ENCODE peak calls at places on chromosomes 13 and 19, in five cellular contexts. G is HFFc6, L is neural crest cell, S is transverse colon, P is coronary artery. D is an unnamed sample.

GRCh38 chr19:58330458-58330857 is 3.7 kb downstream of the ZSCAN22 start:
- DNase-seq in G (peak; percentile 60), L (no peak), S (no peak), P (no peak), D (no peak)

GRCh38 chr19:1933942-1934341 is 7.0 kb upstream of the CSNK1G2 start:
- DNase-seq in G (no peak), L (no peak), S (no peak), P (no peak), D (no peak)

GRCh38 chr13:110387451-110388140 is 80.5 kb downstream of the COL4A2 start:
- DNase-seq in G (no peak), L (no peak), S (peak; percentile 36), P (peak; percentile 89), D (no peak)

GRCh38 chr19:46196410-46197124 is 33.0 kb upstream of the IGFL1 start:
- DNase-seq in G (no peak), L (no peak), S (no peak), P (no peak), D (no peak)

GRCh38 chr19:30107351-30107750 is 165.3 kb downstream of the URI1 start:
- DNase-seq in G (no peak), L (no peak), S (no peak), P (no peak), D (no peak)

GRCh38 chr19:33904681-33905080 is 108.0 kb downstream of the KCTD15 start:
- DNase-seq in G (no peak), L (no peak), S (no peak), P (no peak), D (no peak)

GRCh38 chr13:81487151-81487550 is 1146.2 kb upstream of the SPRY2 start:
- DNase-seq in G (no peak), L (peak; percentile 12), S (no peak), P (no peak), D (peak; percentile 31)

GRCh38 chr13:71017607-71018006 is 849.4 kb downstream of the DACH1 start:
- DNase-seq in G (no peak), L (no peak), S (no peak), P (no peak), D (no peak)

GRCh38 chr13:100397627-100398026 is 191.0 kb downstream of the GGACT start:
- DNase-seq in G (no peak), L (no peak), S (no peak), P (no peak), D (no peak)

GRCh38 chr19:39318690-39319089 is 2.0 kb downstream of the LRFN1 start:
- DNase-seq in G (no peak), L (no peak), S (no peak), P (no peak), D (no peak)

GRCh38 chr19:2120821-2121220 is 24.1 kb downstream of the IZUMO4 start:
- DNase-seq in G (no peak), L (no peak), S (no peak), P (no peak), D (no peak)

GRCh38 chr19:32124585-32124984 is 220.8 kb upstream of the ZNF507 start:
- DNase-seq in G (no peak), L (no peak), S (no peak), P (no peak), D (no peak)

GRCh38 chr19:30307191-30307974 is 64.8 kb upstream of the ZNF536 start:
- DNase-seq in G (no peak), L (no peak), S (no peak), P (peak; percentile 3), D (no peak)

GRCh38 chr13:112814905-112815585 is 125.2 kb downstream of the ATP11A start:
- DNase-seq in G (peak; percentile 68), L (no peak), S (no peak), P (no peak), D (no peak)

GRCh38 chr13:64556391-64556790 is 2673.7 kb downstream of the PCDH9 start:
- DNase-seq in G (peak; percentile 29), L (no peak), S (no peak), P (no peak), D (no peak)

GRCh38 chr19:40284501-40285352 is at the start of gene AKT2:
- DNase-seq in G (no peak), L (peak; percentile 81), S (no peak), P (no peak), D (no peak)

GRCh38 chr13:103246581-103247200 is 180.5 kb upstream of the SLC10A2 start:
- DNase-seq in G (no peak), L (no peak), S (no peak), P (no peak), D (no peak)

GRCh38 chr13:29578300-29579048 is 17.0 kb downstream of the SLC7A1 start:
- DNase-seq in G (no peak), L (no peak), S (no peak), P (no peak), D (no peak)

GRCh38 chr13:97719759-97720158 is 233.7 kb upstream of the IPO5 start:
- DNase-seq in G (no peak), L (no peak), S (no peak), P (no peak), D (no peak)

GRCh38 chr13:32791545-32792172 is 205.4 kb downstream of the PDS5B start:
- DNase-seq in G (no peak), L (no peak), S (no peak), P (no peak), D (no peak)

GRCh38 chr13:39876258-39876657 is 220.8 kb downstream of the COG6 start:
- DNase-seq in G (peak; percentile 84), L (no peak), S (no peak), P (no peak), D (no peak)

GRCh38 chr13:50116430-50116973 is 101.3 kb downstream of the KCNRG start:
- DNase-seq in G (no peak), L (no peak), S (no peak), P (no peak), D (no peak)

GRCh38 chr19:4327252-4327876 is 11.3 kb downstream of the STAP2 start:
- DNase-seq in G (no peak), L (peak; percentile 61), S (peak; percentile 83), P (peak; percentile 83), D (peak; percentile 46)

GRCh38 chr13:59587971-59588716 is 575.6 kb downstream of the DIAPH3 start:
- DNase-seq in G (no peak), L (no peak), S (no peak), P (no peak), D (peak; percentile 97)

GRCh38 chr19:15288146-15288963 is 44.0 kb downstream of the BRD4 start:
- DNase-seq in G (peak; percentile 26), L (peak; percentile 47), S (no peak), P (no peak), D (no peak)

GRCh38 chr19:5144545-5145179 is 175.7 kb downstream of the KDM4B start:
- DNase-seq in G (no peak), L (no peak), S (no peak), P (no peak), D (no peak)

GRCh38 chr13:95098916-95099315 is 202.3 kb downstream of the ABCC4 start:
- DNase-seq in G (no peak), L (no peak), S (no peak), P (no peak), D (no peak)

GRCh38 chr19:49809155-49809986 is 3.7 kb downstream of the FUZ start:
- DNase-seq in G (no peak), L (peak; percentile 47), S (peak; percentile 66), P (peak; percentile 87), D (no peak)

GRCh38 chr13:64758520-64758919 is 2471.6 kb downstream of the PCDH9 start:
- DNase-seq in G (no peak), L (no peak), S (no peak), P (no peak), D (peak; percentile 63)

GRCh38 chr19:43589680-43590079 is 6.3 kb downstream of the IRGQ start:
- DNase-seq in G (no peak), L (no peak), S (no peak), P (no peak), D (no peak)

GRCh38 chr13:102658678-102659077 is 36.2 kb downstream of the METTL21C start:
- DNase-seq in G (no peak), L (no peak), S (no peak), P (no peak), D (no peak)

GRCh38 chr13:43751624-43752023 is 35.1 kb downstream of the ENOX1 start:
- DNase-seq in G (no peak), L (no peak), S (no peak), P (no peak), D (no peak)

GRCh38 chr19:47786566-47786965 is 8.1 kb downstream of the SELENOW start:
- DNase-seq in G (no peak), L (no peak), S (no peak), P (no peak), D (no peak)

GRCh38 chr13:90830782-90831181 is 516.7 kb upstream of the MIR17HG start:
- DNase-seq in G (no peak), L (no peak), S (no peak), P (no peak), D (no peak)

GRCh38 chr13:99979453-99980200 is 2.0 kb upstream of the ZIC2 start:
- DNase-seq in G (no peak), L (no peak), S (no peak), P (no peak), D (no peak)

GRCh38 chr13:114004416-114005205 is 30.7 kb upstream of the C13orf46 start:
- DNase-seq in G (no peak), L (no peak), S (no peak), P (no peak), D (no peak)

GRCh38 chr13:32587774-32588165 is 1.5 kb downstream of the PDS5B start:
- DNase-seq in G (no peak), L (no peak), S (no peak), P (no peak), D (no peak)

GRCh38 chr13:25067054-25067453 is 28.9 kb upstream of the PABPC3 start:
- DNase-seq in G (no peak), L (no peak), S (no peak), P (no peak), D (peak; percentile 78)

GRCh38 chr19:41264581-41265375 is 606 bp downstream of the HNRNPUL1 start:
- DNase-seq in G (no peak), L (peak; percentile 39), S (peak; percentile 65), P (peak; percentile 81), D (peak; percentile 71)